ENCODE peak calls at places on chromosomes 12 and 14, in six cellular contexts. One of them, this sample, is unnamed. For H3K4me1 and H3K27me3, the result is how much of the 10 kb centered on the place peaks cover.

GRCh38 chr12:81517296-81517695 is 241.9 kb downstream of the PPFIA2 start:
- DNase-seq in heart right ventricle: no peak
- DNase-seq in gastrocnemius medialis: no peak
- DNase-seq in heart left ventricle: no peak
- DNase-seq in left ventricle myocardium inferior: no peak
- DNase-seq in tibial nerve: no peak
- DNase-seq in this sample: no peak

GRCh38 chr12:9163392-9163791 is 44.8 kb downstream of the PZP start:
- DNase-seq in heart left ventricle: no peak
- DNase-seq in tibial nerve: no peak
- DNase-seq in left ventricle myocardium inferior: no peak
- DNase-seq in gastrocnemius medialis: no peak
- DNase-seq in heart right ventricle: no peak
- DNase-seq in this sample: no peak

GRCh38 chr12:80129895-80130535 is 30.7 kb downstream of the OTOGL start:
- DNase-seq in heart left ventricle: no peak
- DNase-seq in left ventricle myocardium inferior: no peak
- DNase-seq in gastrocnemius medialis: no peak
- DNase-seq in heart right ventricle: no peak
- DNase-seq in tibial nerve: no peak
- DNase-seq in this sample: no peak

GRCh38 chr12:52147983-52148540 is 43.8 kb downstream of the KRT80 start:
- DNase-seq in heart left ventricle: peak
- DNase-seq in heart right ventricle: no peak
- DNase-seq in left ventricle myocardium inferior: no peak
- DNase-seq in tibial nerve: no peak
- DNase-seq in gastrocnemius medialis: no peak
- DNase-seq in this sample: no peak

GRCh38 chr14:58283730-58284129 is 14.6 kb upstream of the ARID4A start:
- DNase-seq in heart right ventricle: no peak
- DNase-seq in gastrocnemius medialis: no peak
- DNase-seq in left ventricle myocardium inferior: no peak
- DNase-seq in heart left ventricle: no peak
- DNase-seq in tibial nerve: no peak
- DNase-seq in this sample: no peak

GRCh38 chr14:21070610-21071224 is 613 bp downstream of the ARHGEF40 start:
- DNase-seq in gastrocnemius medialis: peak
- DNase-seq in heart right ventricle: peak
- DNase-seq in tibial nerve: no peak
- DNase-seq in left ventricle myocardium inferior: peak
- DNase-seq in heart left ventricle: peak
- DNase-seq in this sample: peak

GRCh38 chr14:34046799-34047520 is 96.1 kb upstream of the EGLN3 start:
- DNase-seq in gastrocnemius medialis: no peak
- DNase-seq in heart right ventricle: no peak
- DNase-seq in heart left ventricle: no peak
- DNase-seq in tibial nerve: no peak
- DNase-seq in left ventricle myocardium inferior: no peak
- DNase-seq in this sample: no peak

GRCh38 chr14:63770187-63770807 is 42.4 kb upstream of the SGPP1 start:
- DNase-seq in tibial nerve: no peak
- DNase-seq in left ventricle myocardium inferior: no peak
- DNase-seq in heart right ventricle: no peak
- DNase-seq in gastrocnemius medialis: no peak
- DNase-seq in heart left ventricle: no peak
- DNase-seq in this sample: peak

GRCh38 chr14:50410921-50411320 is 14.2 kb upstream of the CDKL1 start:
- DNase-seq in tibial nerve: no peak
- DNase-seq in left ventricle myocardium inferior: no peak
- DNase-seq in heart right ventricle: no peak
- DNase-seq in gastrocnemius medialis: no peak
- DNase-seq in heart left ventricle: no peak
- DNase-seq in this sample: no peak

GRCh38 chr12:27345376-27345775 is 12.7 kb downstream of the BMAL2 start:
- DNase-seq in left ventricle myocardium inferior: no peak
- DNase-seq in heart right ventricle: no peak
- DNase-seq in tibial nerve: no peak
- DNase-seq in heart left ventricle: no peak
- DNase-seq in gastrocnemius medialis: no peak
- DNase-seq in this sample: no peak

GRCh38 chr12:8644345-8645248 is 18.0 kb downstream of the MFAP5 start:
- DNase-seq in gastrocnemius medialis: no peak
- DNase-seq in left ventricle myocardium inferior: no peak
- DNase-seq in heart left ventricle: no peak
- DNase-seq in heart right ventricle: no peak
- DNase-seq in tibial nerve: no peak
- DNase-seq in this sample: no peak

GRCh38 chr12:27561535-27562350 is 37.7 kb downstream of the PPFIBP1 start:
- DNase-seq in gastrocnemius medialis: no peak
- DNase-seq in tibial nerve: no peak
- DNase-seq in heart right ventricle: no peak
- DNase-seq in left ventricle myocardium inferior: no peak
- DNase-seq in heart left ventricle: no peak
- DNase-seq in this sample: no peak

GRCh38 chr14:64970776-64971451 is 1.2 kb downstream of the RAB15 start:
- DNase-seq in tibial nerve: no peak
- DNase-seq in gastrocnemius medialis: no peak
- DNase-seq in heart left ventricle: no peak
- DNase-seq in heart right ventricle: no peak
- DNase-seq in left ventricle myocardium inferior: no peak
- DNase-seq in this sample: no peak

GRCh38 chr12:32501835-32502333 is 102.5 kb downstream of the FGD4 start:
- DNase-seq in heart left ventricle: no peak
- DNase-seq in gastrocnemius medialis: peak
- DNase-seq in heart right ventricle: no peak
- DNase-seq in tibial nerve: no peak
- DNase-seq in left ventricle myocardium inferior: no peak
- DNase-seq in this sample: peak

GRCh38 chr12:31321565-31322228 is 4.3 kb downstream of the SINHCAF start:
- DNase-seq in tibial nerve: no peak
- DNase-seq in left ventricle myocardium inferior: no peak
- DNase-seq in gastrocnemius medialis: no peak
- DNase-seq in heart left ventricle: no peak
- DNase-seq in heart right ventricle: no peak
- DNase-seq in this sample: no peak

GRCh38 chr12:31322651-31323248 is 3.2 kb downstream of the SINHCAF start:
- DNase-seq in gastrocnemius medialis: no peak
- DNase-seq in heart left ventricle: no peak
- DNase-seq in left ventricle myocardium inferior: no peak
- DNase-seq in tibial nerve: no peak
- DNase-seq in heart right ventricle: no peak
- DNase-seq in this sample: no peak

GRCh38 chr12:31324116-31324844 is 1.7 kb downstream of the SINHCAF start:
- DNase-seq in tibial nerve: peak
- DNase-seq in heart right ventricle: peak
- DNase-seq in heart left ventricle: peak
- DNase-seq in left ventricle myocardium inferior: peak
- DNase-seq in gastrocnemius medialis: peak
- DNase-seq in this sample: peak

GRCh38 chr12:31324845-31325523 is 966 bp downstream of the SINHCAF start:
- DNase-seq in heart left ventricle: peak
- DNase-seq in gastrocnemius medialis: peak
- DNase-seq in heart right ventricle: peak
- DNase-seq in tibial nerve: no peak
- DNase-seq in left ventricle myocardium inferior: peak
- DNase-seq in this sample: peak

GRCh38 chr12:31323466-31324115 is 2.4 kb downstream of the SINHCAF start:
- DNase-seq in gastrocnemius medialis: no peak
- DNase-seq in heart left ventricle: no peak
- DNase-seq in tibial nerve: no peak
- DNase-seq in heart right ventricle: peak
- DNase-seq in left ventricle myocardium inferior: peak
- DNase-seq in this sample: peak
- H3K4me1 ChIP-seq in gastrocnemius medialis: under half
- H3K4me1 ChIP-seq in heart left ventricle: under half
- H3K4me1 ChIP-seq in tibial nerve: under half
- H3K4me1 ChIP-seq in heart right ventricle: under half
- H3K4me1 ChIP-seq in left ventricle myocardium inferior: under half
- H3K4me1 ChIP-seq in this sample: half or more

GRCh38 chr12:74365178-74365964 is 172.3 kb upstream of the ATXN7L3B start:
- DNase-seq in left ventricle myocardium inferior: no peak
- DNase-seq in tibial nerve: no peak
- DNase-seq in gastrocnemius medialis: no peak
- DNase-seq in heart right ventricle: no peak
- DNase-seq in heart left ventricle: no peak
- DNase-seq in this sample: peak
- H3K27me3 ChIP-seq in left ventricle myocardium inferior: under half
- H3K27me3 ChIP-seq in tibial nerve: under half
- H3K27me3 ChIP-seq in gastrocnemius medialis: under half
- H3K27me3 ChIP-seq in heart right ventricle: under half
- H3K27me3 ChIP-seq in heart left ventricle: under half
- H3K27me3 ChIP-seq in this sample: under half

DNA sequence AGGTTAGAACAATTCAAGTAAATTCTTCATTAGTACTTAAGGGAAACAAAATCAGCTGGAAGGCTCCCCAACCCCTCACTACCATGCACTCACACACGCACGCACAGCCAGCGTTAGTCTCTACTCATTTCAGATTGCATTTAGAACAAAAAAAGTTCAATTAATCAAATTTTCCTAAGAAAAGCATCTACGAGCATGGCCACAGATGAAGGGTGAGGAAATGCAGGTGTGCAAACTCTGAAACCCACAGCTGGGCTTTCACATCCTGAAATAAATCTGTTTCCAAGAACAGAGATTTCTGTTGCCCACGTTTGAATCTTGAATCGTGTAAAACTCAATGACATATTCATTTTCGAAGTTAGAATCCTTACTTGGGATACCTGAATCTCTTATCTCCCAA is 62.6 kb downstream of the SEL1L start:
- DNase-seq in heart right ventricle: no peak
- DNase-seq in gastrocnemius medialis: no peak
- DNase-seq in tibial nerve: no peak
- DNase-seq in heart left ventricle: no peak
- DNase-seq in left ventricle myocardium inferior: no peak
- DNase-seq in this sample: no peak
- H3K4me3 ChIP-seq in heart right ventricle: no peak
- H3K4me3 ChIP-seq in gastrocnemius medialis: no peak
- H3K4me3 ChIP-seq in tibial nerve: no peak
- H3K4me3 ChIP-seq in heart left ventricle: no peak
- H3K4me3 ChIP-seq in left ventricle myocardium inferior: no peak
- H3K4me3 ChIP-seq in this sample: no peak

DNA sequence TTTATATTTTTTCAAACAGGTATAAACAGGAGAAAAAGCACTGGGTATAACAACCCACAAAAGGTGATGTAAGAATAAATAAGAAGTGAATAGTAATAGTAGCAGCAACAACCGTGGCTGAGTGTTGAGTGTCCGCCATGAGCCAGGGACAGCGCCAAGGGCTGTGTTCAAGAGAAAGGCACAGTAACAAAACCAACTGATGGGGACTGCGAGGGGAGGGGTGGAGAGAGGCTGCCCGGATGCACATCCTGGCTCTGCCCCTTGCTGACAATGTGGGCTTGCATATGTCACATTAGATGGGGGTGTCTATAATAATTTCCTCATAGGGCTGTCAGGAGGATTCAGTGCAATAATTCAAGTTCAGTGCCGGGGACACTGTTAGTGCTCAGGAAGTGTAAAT is 912.4 kb downstream of the VRK1 start:
- DNase-seq in tibial nerve: no peak
- DNase-seq in heart left ventricle: no peak
- DNase-seq in gastrocnemius medialis: no peak
- DNase-seq in left ventricle myocardium inferior: no peak
- DNase-seq in heart right ventricle: no peak
- DNase-seq in this sample: no peak
- H3K4me1 ChIP-seq in tibial nerve: under half
- H3K4me1 ChIP-seq in heart left ventricle: under half
- H3K4me1 ChIP-seq in gastrocnemius medialis: under half
- H3K4me1 ChIP-seq in left ventricle myocardium inferior: under half
- H3K4me1 ChIP-seq in heart right ventricle: under half
- H3K4me1 ChIP-seq in this sample: under half

DNA sequence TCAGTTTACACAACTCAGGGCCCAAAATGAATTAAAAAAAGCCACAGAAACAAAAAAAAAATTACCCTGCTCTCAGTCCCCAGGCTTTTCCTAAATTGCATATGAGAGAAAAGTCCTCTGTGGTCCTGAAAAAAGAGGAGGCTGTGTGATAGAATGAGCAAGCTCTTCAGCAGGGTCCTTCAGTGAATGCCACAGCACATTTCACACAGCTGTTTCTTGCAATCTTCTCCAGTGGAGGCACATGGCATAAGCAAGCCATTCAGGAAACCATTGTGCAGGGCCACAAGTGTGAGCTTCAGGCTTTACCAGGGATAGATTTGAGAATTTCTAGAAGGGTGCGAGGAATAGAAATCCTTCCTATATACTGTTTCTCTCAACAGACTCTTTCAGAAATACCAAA is 168.4 kb downstream of the PPM1H start:
- DNase-seq in left ventricle myocardium inferior: no peak
- DNase-seq in gastrocnemius medialis: no peak
- DNase-seq in heart right ventricle: no peak
- DNase-seq in heart left ventricle: no peak
- DNase-seq in tibial nerve: no peak
- DNase-seq in this sample: no peak
- H3K27me3 ChIP-seq in left ventricle myocardium inferior: under half
- H3K27me3 ChIP-seq in gastrocnemius medialis: under half
- H3K27me3 ChIP-seq in heart right ventricle: under half
- H3K27me3 ChIP-seq in heart left ventricle: under half
- H3K27me3 ChIP-seq in tibial nerve: under half
- H3K27me3 ChIP-seq in this sample: under half

GRCh38 chr12:11763760-11764520 is 114.5 kb downstream of the ETV6 start:
- DNase-seq in heart left ventricle: no peak
- DNase-seq in tibial nerve: no peak
- DNase-seq in heart right ventricle: no peak
- DNase-seq in gastrocnemius medialis: no peak
- DNase-seq in left ventricle myocardium inferior: no peak
- DNase-seq in this sample: no peak

GRCh38 chr12:11765421-11765816 is 115.9 kb downstream of the ETV6 start:
- DNase-seq in left ventricle myocardium inferior: no peak
- DNase-seq in tibial nerve: no peak
- DNase-seq in heart right ventricle: no peak
- DNase-seq in gastrocnemius medialis: no peak
- DNase-seq in heart left ventricle: no peak
- DNase-seq in this sample: no peak

GRCh38 chr12:11767029-11767724 is 117.7 kb downstream of the ETV6 start:
- DNase-seq in heart left ventricle: no peak
- DNase-seq in tibial nerve: no peak
- DNase-seq in left ventricle myocardium inferior: no peak
- DNase-seq in gastrocnemius medialis: no peak
- DNase-seq in heart right ventricle: no peak
- DNase-seq in this sample: no peak

GRCh38 chr12:11768233-11768965 is 118.9 kb downstream of the ETV6 start:
- DNase-seq in heart right ventricle: no peak
- DNase-seq in heart left ventricle: no peak
- DNase-seq in left ventricle myocardium inferior: no peak
- DNase-seq in gastrocnemius medialis: no peak
- DNase-seq in tibial nerve: no peak
- DNase-seq in this sample: peak

GRCh38 chr12:11765817-11766794 is 116.6 kb downstream of the ETV6 start:
- DNase-seq in heart right ventricle: no peak
- DNase-seq in heart left ventricle: no peak
- DNase-seq in gastrocnemius medialis: no peak
- DNase-seq in tibial nerve: no peak
- DNase-seq in left ventricle myocardium inferior: no peak
- DNase-seq in this sample: no peak
- H3K4me3 ChIP-seq in heart right ventricle: no peak
- H3K4me3 ChIP-seq in heart left ventricle: no peak
- H3K4me3 ChIP-seq in gastrocnemius medialis: no peak
- H3K4me3 ChIP-seq in tibial nerve: no peak
- H3K4me3 ChIP-seq in left ventricle myocardium inferior: peak
- H3K4me3 ChIP-seq in this sample: no peak

GRCh38 chr12:72612171-72612570 is 340.0 kb downstream of the TRHDE start:
- DNase-seq in heart right ventricle: no peak
- DNase-seq in gastrocnemius medialis: no peak
- DNase-seq in tibial nerve: no peak
- DNase-seq in left ventricle myocardium inferior: no peak
- DNase-seq in heart left ventricle: no peak
- DNase-seq in this sample: no peak
- H3K4me1 ChIP-seq in heart right ventricle: under half
- H3K4me1 ChIP-seq in gastrocnemius medialis: under half
- H3K4me1 ChIP-seq in tibial nerve: under half
- H3K4me1 ChIP-seq in left ventricle myocardium inferior: under half
- H3K4me1 ChIP-seq in heart left ventricle: under half
- H3K4me1 ChIP-seq in this sample: under half

GRCh38 chr12:101954681-101955080 is 77.3 kb downstream of the DRAM1 start:
- DNase-seq in heart left ventricle: no peak
- DNase-seq in tibial nerve: no peak
- DNase-seq in heart right ventricle: no peak
- DNase-seq in left ventricle myocardium inferior: no peak
- DNase-seq in gastrocnemius medialis: no peak
- DNase-seq in this sample: peak
- H3K27me3 ChIP-seq in heart left ventricle: under half
- H3K27me3 ChIP-seq in tibial nerve: under half
- H3K27me3 ChIP-seq in heart right ventricle: under half
- H3K27me3 ChIP-seq in left ventricle myocardium inferior: under half
- H3K27me3 ChIP-seq in gastrocnemius medialis: under half
- H3K27me3 ChIP-seq in this sample: under half